ENCODE peak calls at places on chromosome 11, in four cellular contexts. H is non-pigmented ciliary epithelial cell, C is LoVo, Y is caudate nucleus. L is an unnamed sample.

GRCh38 chr11:44727114-44727372 is 281 bp downstream of the TSPAN18 start:
- DNase-seq in C (no peak), Y (no peak), H (no peak), L (no peak)

GRCh38 chr11:2114430-2115241 is 24.6 kb downstream of the IGF2 start:
- DNase-seq in C (no peak), Y (no peak), H (no peak), L (no peak)

GRCh38 chr11:29984544-29984943 is 32.3 kb downstream of the KCNA4 start:
- DNase-seq in C (no peak), Y (no peak), H (no peak), L (no peak)

GRCh38 chr11:7889985-7890384 is 41.1 kb downstream of the OR10A6 start:
- DNase-seq in H (no peak), C (no peak), Y (no peak), L (no peak)

GRCh38 chr11:120564573-120565301 is 53.2 kb downstream of the GRIK4 start:
- DNase-seq in H (no peak), C (no peak), Y (peak; percentile 71), L (no peak)

GRCh38 chr11:8794126-8794525 is 111.5 kb downstream of the RPL27A start:
- DNase-seq in H (no peak), Y (no peak), C (no peak), L (no peak)

GRCh38 chr11:122004446-122004845 is 111.6 kb downstream of the BLID start:
- DNase-seq in H (no peak), C (no peak), Y (no peak), L (no peak)

GRCh38 chr11:83681944-83682644 is 395.9 kb upstream of the CCDC90B start:
- DNase-seq in C (no peak), H (no peak), Y (no peak), L (no peak)

GRCh38 chr11:44811841-44812448 is 85.2 kb downstream of the TSPAN18 start:
- DNase-seq in Y (no peak), H (no peak), C (no peak), L (no peak)

GRCh38 chr11:127815316-127815715 is 772.0 kb downstream of the ETS1 start:
- DNase-seq in Y (no peak), C (no peak), H (no peak), L (no peak)

GRCh38 chr11:19631657-19632325 is 80.8 kb upstream of the NAV2 start:
- DNase-seq in Y (no peak), C (no peak), H (no peak), L (no peak)

GRCh38 chr11:304915-305833 is 2.4 kb upstream of the IFITM2 start:
- DNase-seq in H (no peak), Y (peak; percentile 15), C (peak; percentile 54), L (peak; percentile 41)

L was measured in skeletal muscle cell.